ENCODE peak calls at places on chromosomes 7 and 10, in nine cellular contexts. One of them, this sample, is unnamed.

GRCh38 chr10:132141076-132141475 is 45.7 kb upstream of the DPYSL4 start:
- DNase-seq in K562: no peak
- DNase-seq in BJ: no peak
- DNase-seq in colonic mucosa: no peak
- DNase-seq in heart right ventricle: no peak
- DNase-seq in choroid plexus epithelial cell: no peak
- DNase-seq in HFF-Myc: no peak
- DNase-seq in pancreas: peak
- DNase-seq in OCI-LY7: no peak
- DNase-seq in this sample: no peak

GRCh38 chr10:112235920-112236319 is 47.3 kb upstream of the TECTB start:
- DNase-seq in K562: no peak
- DNase-seq in BJ: no peak
- DNase-seq in colonic mucosa: no peak
- DNase-seq in heart right ventricle: no peak
- DNase-seq in choroid plexus epithelial cell: peak
- DNase-seq in HFF-Myc: no peak
- DNase-seq in pancreas: no peak
- DNase-seq in OCI-LY7: no peak
- DNase-seq in this sample: no peak

GRCh38 chr7:43868681-43869017 is 668 bp downstream of the MRPS24 start:
- DNase-seq in K562: no peak
- DNase-seq in BJ: no peak
- DNase-seq in colonic mucosa: no peak
- DNase-seq in heart right ventricle: no peak
- DNase-seq in choroid plexus epithelial cell: no peak
- DNase-seq in HFF-Myc: no peak
- DNase-seq in pancreas: no peak
- DNase-seq in OCI-LY7: no peak
- DNase-seq in this sample: no peak

GRCh38 chr7:95772771-95773581 is 622 bp downstream of the DYNC1I1 start:
- DNase-seq in K562: no peak
- DNase-seq in BJ: no peak
- DNase-seq in colonic mucosa: no peak
- DNase-seq in heart right ventricle: peak
- DNase-seq in choroid plexus epithelial cell: peak
- DNase-seq in HFF-Myc: no peak
- DNase-seq in pancreas: no peak
- DNase-seq in OCI-LY7: no peak
- DNase-seq in this sample: no peak

GRCh38 chr7:1192171-1192676 is 32.2 kb upstream of the ZFAND2A start:
- DNase-seq in K562: no peak
- DNase-seq in BJ: peak
- DNase-seq in colonic mucosa: no peak
- DNase-seq in heart right ventricle: no peak
- DNase-seq in choroid plexus epithelial cell: peak
- DNase-seq in HFF-Myc: no peak
- DNase-seq in pancreas: no peak
- DNase-seq in OCI-LY7: no peak
- DNase-seq in this sample: peak

GRCh38 chr7:78226059-78226658 is 427.6 kb downstream of the PHTF2 start:
- DNase-seq in K562: peak
- DNase-seq in BJ: no peak
- DNase-seq in colonic mucosa: peak
- DNase-seq in heart right ventricle: peak
- DNase-seq in choroid plexus epithelial cell: peak
- DNase-seq in HFF-Myc: peak
- DNase-seq in pancreas: peak
- DNase-seq in OCI-LY7: peak
- DNase-seq in this sample: no peak

GRCh38 chr7:16071246-16071857 is 350.0 kb downstream of the CRPPA start:
- DNase-seq in K562: peak
- DNase-seq in BJ: no peak
- DNase-seq in colonic mucosa: no peak
- DNase-seq in heart right ventricle: no peak
- DNase-seq in choroid plexus epithelial cell: peak
- DNase-seq in HFF-Myc: peak
- DNase-seq in pancreas: no peak
- DNase-seq in OCI-LY7: peak
- DNase-seq in this sample: peak

GRCh38 chr7:131244259-131244852 is 83.3 kb upstream of the MKLN1 start:
- DNase-seq in K562: no peak
- DNase-seq in BJ: no peak
- DNase-seq in colonic mucosa: no peak
- DNase-seq in heart right ventricle: no peak
- DNase-seq in choroid plexus epithelial cell: peak
- DNase-seq in HFF-Myc: peak
- DNase-seq in pancreas: no peak
- DNase-seq in OCI-LY7: no peak
- DNase-seq in this sample: peak

GRCh38 chr7:51324206-51324884 is 7.7 kb upstream of the COBL start:
- DNase-seq in K562: no peak
- DNase-seq in BJ: no peak
- DNase-seq in colonic mucosa: no peak
- DNase-seq in heart right ventricle: no peak
- DNase-seq in choroid plexus epithelial cell: no peak
- DNase-seq in HFF-Myc: no peak
- DNase-seq in pancreas: no peak
- DNase-seq in OCI-LY7: no peak
- DNase-seq in this sample: no peak

GRCh38 chr10:132539431-132539839 is 1.8 kb downstream of the INPP5A start:
- DNase-seq in K562: no peak
- DNase-seq in BJ: no peak
- DNase-seq in colonic mucosa: no peak
- DNase-seq in heart right ventricle: peak
- DNase-seq in choroid plexus epithelial cell: no peak
- DNase-seq in HFF-Myc: no peak
- DNase-seq in pancreas: peak
- DNase-seq in OCI-LY7: no peak
- DNase-seq in this sample: no peak

GRCh38 chr10:127942811-127943210 is 35.9 kb downstream of the PTPRE start:
- DNase-seq in K562: no peak
- DNase-seq in BJ: no peak
- DNase-seq in colonic mucosa: no peak
- DNase-seq in heart right ventricle: no peak
- DNase-seq in choroid plexus epithelial cell: peak
- DNase-seq in HFF-Myc: peak
- DNase-seq in pancreas: no peak
- DNase-seq in OCI-LY7: no peak
- DNase-seq in this sample: no peak

GRCh38 chr7:6276911-6277408 is 4.5 kb upstream of the CYTH3 start:
- DNase-seq in K562: no peak
- DNase-seq in BJ: no peak
- DNase-seq in colonic mucosa: no peak
- DNase-seq in heart right ventricle: no peak
- DNase-seq in choroid plexus epithelial cell: peak
- DNase-seq in HFF-Myc: no peak
- DNase-seq in pancreas: no peak
- DNase-seq in OCI-LY7: no peak
- DNase-seq in this sample: no peak

GRCh38 chr7:82413237-82413636 is 30.3 kb downstream of the CACNA2D1 start:
- DNase-seq in K562: no peak
- DNase-seq in BJ: no peak
- DNase-seq in colonic mucosa: no peak
- DNase-seq in heart right ventricle: peak
- DNase-seq in choroid plexus epithelial cell: peak
- DNase-seq in HFF-Myc: no peak
- DNase-seq in pancreas: no peak
- DNase-seq in OCI-LY7: no peak
- DNase-seq in this sample: no peak

GRCh38 chr7:132999845-133000244 is 82.0 kb downstream of the CHCHD3 start:
- DNase-seq in K562: no peak
- DNase-seq in BJ: no peak
- DNase-seq in colonic mucosa: no peak
- DNase-seq in heart right ventricle: no peak
- DNase-seq in choroid plexus epithelial cell: no peak
- DNase-seq in HFF-Myc: no peak
- DNase-seq in pancreas: no peak
- DNase-seq in OCI-LY7: no peak
- DNase-seq in this sample: no peak

GRCh38 chr10:7593068-7593467 is 73.7 kb downstream of the ITIH5 start:
- DNase-seq in K562: no peak
- DNase-seq in BJ: no peak
- DNase-seq in colonic mucosa: no peak
- DNase-seq in heart right ventricle: peak
- DNase-seq in choroid plexus epithelial cell: no peak
- DNase-seq in HFF-Myc: no peak
- DNase-seq in pancreas: no peak
- DNase-seq in OCI-LY7: no peak
- DNase-seq in this sample: no peak

GRCh38 chr10:43172645-43173044 is 34.4 kb downstream of the CSGALNACT2 start:
- DNase-seq in K562: no peak
- DNase-seq in BJ: no peak
- DNase-seq in colonic mucosa: no peak
- DNase-seq in heart right ventricle: no peak
- DNase-seq in choroid plexus epithelial cell: no peak
- DNase-seq in HFF-Myc: no peak
- DNase-seq in pancreas: no peak
- DNase-seq in OCI-LY7: no peak
- DNase-seq in this sample: no peak

GRCh38 chr7:13411641-13412040 is 577.8 kb downstream of the ETV1 start:
- DNase-seq in K562: no peak
- DNase-seq in BJ: no peak
- DNase-seq in colonic mucosa: no peak
- DNase-seq in heart right ventricle: no peak
- DNase-seq in choroid plexus epithelial cell: no peak
- DNase-seq in HFF-Myc: no peak
- DNase-seq in pancreas: no peak
- DNase-seq in OCI-LY7: no peak
- DNase-seq in this sample: no peak

DNA sequence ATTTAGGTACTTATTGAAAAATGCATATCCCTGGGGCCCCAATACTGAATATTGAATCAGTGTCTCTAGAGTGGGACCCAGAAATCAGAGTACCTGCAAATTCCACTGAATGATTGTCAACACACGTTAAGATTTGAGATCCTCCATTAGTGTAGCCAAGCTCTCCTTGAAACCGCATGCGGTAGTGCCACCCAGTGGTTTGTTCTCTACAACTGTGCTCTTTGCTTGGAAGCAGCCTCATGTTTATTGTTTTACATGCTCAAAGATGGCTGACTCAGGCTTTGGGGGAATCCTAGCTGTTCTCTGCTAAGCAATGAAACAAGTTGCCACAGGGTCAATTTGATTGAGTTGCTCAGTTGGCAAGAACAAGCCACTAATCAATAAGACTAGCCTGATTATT is 340.2 kb upstream of the CELF2 start:
- DNase-seq in K562: no peak
- DNase-seq in BJ: no peak
- DNase-seq in colonic mucosa: peak
- DNase-seq in heart right ventricle: peak
- DNase-seq in choroid plexus epithelial cell: peak
- DNase-seq in HFF-Myc: peak
- DNase-seq in pancreas: peak
- DNase-seq in OCI-LY7: peak
- DNase-seq in this sample: no peak
- TF ChIP-seq CTCF in K562: peak
- TF ChIP-seq CTCF in BJ: peak
- TF ChIP-seq CTCF in colonic mucosa: peak
- TF ChIP-seq CTCF in heart right ventricle: peak
- TF ChIP-seq CTCF in choroid plexus epithelial cell: peak
- TF ChIP-seq CTCF in HFF-Myc: no peak
- TF ChIP-seq CTCF in pancreas: no peak
- TF ChIP-seq CTCF in OCI-LY7: peak
- TF ChIP-seq CTCF in this sample: peak

DNA sequence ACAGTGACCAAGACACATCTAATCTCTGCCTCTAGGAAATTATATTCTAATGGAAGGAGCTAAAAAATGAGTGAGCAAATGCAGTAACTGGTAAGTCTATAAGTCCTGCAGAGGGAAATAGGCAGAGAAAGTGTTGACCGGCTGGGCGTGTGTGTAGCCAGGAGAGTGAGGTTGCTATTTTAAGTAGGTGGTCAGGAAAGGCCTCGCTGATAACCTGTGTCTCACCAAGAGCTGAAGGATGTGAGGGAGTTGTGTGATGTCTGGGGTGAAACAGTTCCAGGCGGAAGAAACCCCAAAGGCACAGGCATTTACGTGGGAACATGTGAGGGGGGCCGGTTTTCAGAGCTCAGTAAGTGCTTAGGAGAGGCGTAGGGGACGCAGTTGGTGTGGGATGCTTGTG is 54.8 kb downstream of the BAMBI start:
- DNase-seq in K562: no peak
- DNase-seq in BJ: no peak
- DNase-seq in colonic mucosa: no peak
- DNase-seq in heart right ventricle: no peak
- DNase-seq in choroid plexus epithelial cell: no peak
- DNase-seq in HFF-Myc: no peak
- DNase-seq in pancreas: no peak
- DNase-seq in OCI-LY7: no peak
- DNase-seq in this sample: no peak
- H3K4me3 ChIP-seq in K562: no peak
- H3K4me3 ChIP-seq in BJ: no peak
- H3K4me3 ChIP-seq in colonic mucosa: no peak
- H3K4me3 ChIP-seq in heart right ventricle: no peak
- H3K4me3 ChIP-seq in choroid plexus epithelial cell: no peak
- H3K4me3 ChIP-seq in HFF-Myc: no peak
- H3K4me3 ChIP-seq in pancreas: no peak
- H3K4me3 ChIP-seq in OCI-LY7: no peak
- H3K4me3 ChIP-seq in this sample: no peak

DNA sequence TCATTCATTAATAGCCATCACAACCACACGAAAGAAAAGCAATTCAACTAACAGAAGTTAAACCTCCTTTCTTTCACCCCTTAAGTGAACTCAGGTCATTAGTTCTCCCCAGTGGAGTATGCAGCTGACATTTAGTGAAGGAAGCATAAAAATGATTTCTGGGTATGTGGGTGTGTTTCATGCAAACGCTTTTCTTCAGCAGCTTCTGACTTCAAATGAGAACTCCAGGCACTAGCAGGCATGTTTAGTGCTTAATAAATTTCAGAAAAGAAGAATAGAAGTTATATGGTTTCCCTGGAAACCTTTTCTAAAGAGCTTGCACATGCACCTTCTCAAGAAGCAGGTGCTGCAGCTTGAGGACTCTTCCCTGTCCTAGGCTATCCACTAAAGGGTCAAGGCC is 62.5 kb downstream of the PIK3CG start:
- DNase-seq in K562: no peak
- DNase-seq in BJ: no peak
- DNase-seq in colonic mucosa: no peak
- DNase-seq in heart right ventricle: no peak
- DNase-seq in choroid plexus epithelial cell: no peak
- DNase-seq in HFF-Myc: no peak
- DNase-seq in pancreas: no peak
- DNase-seq in OCI-LY7: no peak
- DNase-seq in this sample: no peak
- TF ChIP-seq CTCF in K562: no peak
- TF ChIP-seq CTCF in BJ: no peak
- TF ChIP-seq CTCF in colonic mucosa: no peak
- TF ChIP-seq CTCF in heart right ventricle: no peak
- TF ChIP-seq CTCF in choroid plexus epithelial cell: no peak
- TF ChIP-seq CTCF in HFF-Myc: no peak
- TF ChIP-seq CTCF in pancreas: no peak
- TF ChIP-seq CTCF in OCI-LY7: no peak
- TF ChIP-seq CTCF in this sample: no peak

DNA sequence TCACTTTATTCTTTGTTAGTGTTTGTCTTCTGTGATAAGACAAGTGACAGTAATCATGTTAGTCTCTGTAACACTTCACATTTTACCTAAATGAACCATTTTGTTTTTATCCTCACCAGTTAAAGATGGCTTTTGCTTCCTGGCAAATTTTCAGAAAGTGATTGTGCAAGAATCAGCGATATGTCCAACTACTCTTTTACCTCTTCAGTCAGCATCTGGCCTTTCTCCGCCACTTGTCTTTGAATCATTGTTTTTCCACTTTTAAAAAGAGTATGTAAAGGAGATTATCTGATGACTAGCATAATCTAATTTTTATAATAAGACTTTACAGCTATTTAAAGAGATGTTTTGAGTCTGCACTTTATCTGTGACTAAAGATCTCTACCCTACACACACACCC is 3.5 kb downstream of the DGKB start:
- DNase-seq in K562: no peak
- DNase-seq in BJ: no peak
- DNase-seq in colonic mucosa: no peak
- DNase-seq in heart right ventricle: no peak
- DNase-seq in choroid plexus epithelial cell: peak
- DNase-seq in HFF-Myc: no peak
- DNase-seq in pancreas: no peak
- DNase-seq in OCI-LY7: no peak
- DNase-seq in this sample: no peak
- H3K4me3 ChIP-seq in K562: no peak
- H3K4me3 ChIP-seq in BJ: no peak
- H3K4me3 ChIP-seq in colonic mucosa: no peak
- H3K4me3 ChIP-seq in heart right ventricle: no peak
- H3K4me3 ChIP-seq in choroid plexus epithelial cell: no peak
- H3K4me3 ChIP-seq in HFF-Myc: no peak
- H3K4me3 ChIP-seq in pancreas: no peak
- H3K4me3 ChIP-seq in OCI-LY7: no peak
- H3K4me3 ChIP-seq in this sample: no peak